ENCODE peak calls at places on chromosome 13, in eight cellular contexts. G, E, T, U, S, Z, V and F are unnamed samples. For H3K4me1, the result is how much of the 10 kb centered on the place peaks cover.

GRCh38 chr13:30968734-30969335 is 36.4 kb downstream of the TEX26 start:
- DNase-seq in S (no peak), V (no peak), T (no peak), Z (no peak), G (no peak), E (no peak), U (no peak), F (no peak)

GRCh38 chr13:40186636-40187323 is 479.7 kb downstream of the FOXO1 start:
- DNase-seq in G (no peak), V (no peak), U (no peak), S (no peak), Z (no peak), E (no peak), T (no peak), F (no peak)

GRCh38 chr13:113880651-113881611 is 17.1 kb upstream of the GAS6 start:
- DNase-seq in V (peak), T (no peak), G (no peak), Z (no peak), U (no peak), E (no peak), S (no peak), F (no peak)

GRCh38 chr13:112103260-112103843 is 36.4 kb downstream of the SOX1 start:
- DNase-seq in Z (peak), E (no peak), T (no peak), G (no peak), V (no peak), S (no peak), U (no peak), F (no peak)

GRCh38 chr13:79548886-79549285 is 67.9 kb downstream of the NDFIP2 start:
- DNase-seq in S (no peak), Z (no peak), U (no peak), G (no peak), E (peak), V (peak), T (no peak), F (no peak)

GRCh38 chr13:57286511-57287098 is 119.6 kb downstream of the PRR20E start:
- DNase-seq in V (no peak), S (no peak), G (no peak), U (no peak), E (no peak), Z (peak), T (no peak), F (no peak)

GRCh38 chr13:111177081-111177711 is 62.1 kb downstream of the ARHGEF7 start:
- DNase-seq in E (no peak), U (no peak), T (no peak), G (peak), Z (peak), V (peak), S (no peak), F (peak)

GRCh38 chr13:48493851-48494250 is 39.0 kb downstream of the RCBTB2 start:
- DNase-seq in T (no peak), Z (no peak), E (no peak), U (no peak), S (no peak), V (peak), G (no peak), F (no peak)

GRCh38 chr13:26280295-26280694 is 26.4 kb downstream of the CDK8 start:
- DNase-seq in V (no peak), S (no peak), E (no peak), G (no peak), Z (no peak), U (no peak), T (no peak), F (no peak)

GRCh38 chr13:60134376-60134775 is 29.4 kb downstream of the DIAPH3 start:
- DNase-seq in Z (no peak), V (peak), E (peak), T (no peak), U (no peak), G (no peak), S (no peak), F (no peak)

GRCh38 chr13:33072759-33073158 is 56.5 kb downstream of the KL start:
- DNase-seq in E (no peak), T (no peak), U (no peak), V (no peak), G (no peak), S (no peak), Z (no peak), F (no peak)
- TF ChIP-seq POLR2A in E (no peak), T (no peak), U (no peak), V (no peak), G (no peak), S (no peak), Z (no peak), F (no peak)

GRCh38 chr13:98385591-98385990 is 191.3 kb downstream of the STK24 start:
- DNase-seq in S (no peak), V (no peak), Z (no peak), E (no peak), T (no peak), U (no peak), G (no peak), F (peak)
- H3K27ac ChIP-seq in S (no peak), V (no peak), Z (no peak), E (no peak), T (no peak), U (no peak), G (no peak), F (peak)

DNA sequence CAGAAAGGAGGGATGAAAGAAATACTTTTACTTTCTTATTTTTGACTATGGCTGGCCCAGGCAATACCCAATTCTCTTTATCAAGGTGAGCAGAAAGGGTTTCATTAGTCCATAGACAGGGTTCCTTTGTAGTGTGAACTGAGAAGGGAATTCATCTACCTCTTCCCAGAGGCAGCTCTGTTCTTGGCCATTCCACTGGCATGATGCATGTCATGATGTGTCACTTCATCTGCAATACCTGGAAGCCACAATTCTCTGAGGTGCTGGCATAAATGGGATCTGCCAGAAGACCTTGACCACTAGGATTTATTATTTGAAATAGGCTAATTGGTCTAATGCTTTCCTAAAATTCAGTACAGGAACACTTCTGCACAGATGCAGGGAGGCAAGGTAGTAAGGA is 542.8 kb downstream of the RFC3 start:
- DNase-seq in V (no peak), Z (no peak), E (no peak), U (no peak), S (no peak), G (no peak), T (no peak), F (no peak)
- H3K4me1 ChIP-seq in V (under half), Z (under half), E (under half), U (under half), S (under half), G (under half), T (under half), F (under half)

GRCh38 chr13:34414616-34415015 is 527.5 kb upstream of the NBEA start:
- DNase-seq in V (no peak), G (no peak), T (no peak), Z (no peak), S (no peak), E (no peak), U (no peak), F (no peak)

GRCh38 chr13:34419025-34419424 is 523.0 kb upstream of the NBEA start:
- DNase-seq in V (no peak), Z (no peak), E (no peak), G (no peak), U (no peak), S (no peak), T (no peak), F (no peak)

GRCh38 chr13:34413538-34414210 is 528.4 kb upstream of the NBEA start:
- DNase-seq in S (no peak), Z (no peak), T (no peak), V (no peak), U (no peak), E (no peak), G (no peak), F (no peak)

GRCh38 chr13:34412817-34413365 is 529.2 kb upstream of the NBEA start:
- DNase-seq in Z (no peak), V (peak), S (no peak), U (no peak), G (no peak), T (no peak), E (peak), F (no peak)

GRCh38 chr13:34416833-34417425 is 525.1 kb upstream of the NBEA start:
- DNase-seq in E (no peak), U (no peak), T (no peak), S (no peak), Z (peak), V (no peak), G (no peak), F (peak)
- TF ChIP-seq POLR2A in E (no peak), U (no peak), T (no peak), S (no peak), Z (no peak), V (no peak), G (no peak), F (no peak)

GRCh38 chr13:106701810-106702341 is 133.9 kb upstream of the ARGLU1 start:
- DNase-seq in U (no peak), G (no peak), T (no peak), S (no peak), E (no peak), Z (no peak), V (peak), F (no peak)
- H3K27ac ChIP-seq in U (no peak), G (no peak), T (no peak), S (no peak), E (no peak), Z (peak), V (no peak), F (peak)

DNA sequence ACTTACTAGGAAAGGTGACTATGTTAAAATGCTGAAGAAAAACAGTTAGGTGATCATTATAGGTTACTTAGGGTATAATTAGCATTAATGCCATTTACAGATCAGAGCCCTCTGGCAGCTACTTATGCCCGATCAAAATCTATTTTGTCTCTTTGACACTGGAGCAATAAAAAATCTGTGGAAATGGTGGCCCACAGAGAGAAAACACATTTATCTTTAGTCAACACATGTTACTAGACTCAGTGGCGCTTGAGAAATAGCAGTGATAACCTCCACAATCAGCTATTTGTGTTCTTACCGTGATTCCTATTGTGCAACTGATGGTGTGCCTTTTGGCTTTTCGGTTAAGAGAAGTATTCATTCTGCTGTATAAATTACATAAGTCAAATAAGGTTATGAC is 1519.6 kb downstream of the PCDH9 start:
- DNase-seq in U (no peak), V (no peak), E (no peak), Z (no peak), G (no peak), T (no peak), S (no peak), F (no peak)
- H3K4me1 ChIP-seq in U (under half), V (under half), E (under half), Z (under half), G (under half), T (under half), S (under half), F (under half)

DNA sequence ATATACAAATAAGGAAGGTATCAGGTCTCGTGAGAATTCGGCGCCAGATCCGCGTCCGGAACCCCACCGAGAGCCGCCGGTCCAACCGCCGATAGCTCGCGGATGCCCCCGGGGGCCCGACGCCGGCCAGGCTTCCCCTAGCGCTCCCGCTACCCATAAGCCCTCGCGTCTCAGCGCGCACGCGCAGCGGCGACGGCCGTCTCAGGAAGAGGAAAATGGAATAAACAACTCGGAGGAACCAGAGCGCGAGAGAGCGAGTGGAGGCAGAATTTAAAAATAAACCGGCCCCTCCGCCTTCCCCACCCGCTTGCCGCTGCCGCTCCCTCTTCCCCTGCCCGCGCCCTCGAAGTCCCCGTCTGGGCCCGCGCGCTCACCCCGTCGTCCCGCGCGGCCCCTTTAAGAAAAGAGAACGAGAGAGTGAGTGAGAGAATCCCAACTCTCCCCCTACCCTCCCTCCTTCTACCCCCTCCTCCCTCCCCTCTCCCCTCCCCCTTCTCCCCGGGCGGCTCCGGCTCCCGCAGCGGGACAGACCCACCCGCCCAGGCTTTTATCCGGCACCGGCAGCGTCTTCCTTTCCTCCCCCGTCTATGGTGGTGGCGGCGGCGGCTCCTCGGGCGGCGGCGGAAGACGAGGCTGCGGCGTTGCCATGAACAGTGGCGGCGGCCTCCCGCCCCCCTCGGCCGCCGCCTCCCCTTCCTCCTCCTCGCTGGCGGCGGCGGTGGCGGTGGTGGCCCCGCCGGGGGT is at the start of gene PAN3:
- DNase-seq in S (peak), G (peak), V (peak), T (peak), E (peak), U (peak), Z (peak), F (peak)
- TF ChIP-seq POLR2A in S (peak), G (no peak), V (peak), T (peak), E (peak), U (peak), Z (no peak), F (peak)

GRCh38 chr13:51739403-51740112 is 64.4 kb downstream of the DHRS12 start:
- DNase-seq in G (no peak), E (no peak), T (no peak), U (no peak), S (no peak), V (no peak), Z (no peak), F (no peak)
- H3K27ac ChIP-seq in G (peak), E (no peak), T (peak), U (no peak), S (peak), V (no peak), Z (peak), F (no peak)